ENCODE peak calls at places on chromosomes 13 and 19, in five cellular contexts. H is psoas muscle, F is left colon, A is nucleus accumbens, C is left ventricle myocardium superior. I is an unnamed sample.

GRCh38 chr19:31534786-31535185 is 185.6 kb upstream of the TSHZ3 start:
- DNase-seq in A (no peak), H (no peak), F (no peak), C (no peak), I (no peak)

GRCh38 chr13:105370011-105370645 is 1165.3 kb downstream of the EFNB2 start:
- DNase-seq in F (no peak), C (no peak), H (no peak), A (no peak), I (no peak)

GRCh38 chr13:43132228-43132627 is 108.8 kb downstream of the DNAJC15 start:
- DNase-seq in C (no peak), F (peak; percentile 24), A (no peak), H (no peak), I (no peak)

GRCh38 chr13:76668716-76669115 is 217.5 kb downstream of the KCTD12 start:
- DNase-seq in H (no peak), C (no peak), F (no peak), A (no peak), I (no peak)

GRCh38 chr13:66895780-66896179 is 334.4 kb downstream of the PCDH9 start:
- DNase-seq in F (no peak), A (no peak), C (no peak), H (no peak), I (no peak)

GRCh38 chr13:27917121-27917947 is 2.5 kb upstream of the PDX1 start:
- DNase-seq in A (no peak), C (no peak), H (no peak), F (no peak), I (no peak)

GRCh38 chr19:18634612-18635290 is 2.1 kb upstream of the KLHL26 start:
- DNase-seq in C (no peak), F (peak; percentile 45), H (no peak), A (no peak), I (no peak)

GRCh38 chr13:32472194-32472621 is 44.3 kb upstream of the N4BP2L1 start:
- DNase-seq in F (no peak), A (no peak), C (no peak), H (no peak), I (no peak)

GRCh38 chr13:48656621-48657020 is 2.9 kb downstream of the CYSLTR2 start:
- DNase-seq in F (no peak), C (no peak), H (no peak), A (no peak), I (no peak)

GRCh38 chr13:95540848-95541247 is 11.7 kb upstream of the CLDN10 start:
- DNase-seq in H (peak; percentile 80), A (peak; percentile 9), F (no peak), C (peak; percentile 78), I (peak; percentile 54)

GRCh38 chr13:22596157-22596863 is 584.5 kb upstream of the SGCG start:
- DNase-seq in A (no peak), F (no peak), C (no peak), H (no peak), I (no peak)

GRCh38 chr19:40303765-40304164 is 18.6 kb upstream of the AKT2 start:
- DNase-seq in A (no peak), C (no peak), H (no peak), F (no peak), I (no peak)

GRCh38 chr19:17510220-17510993 is 1.0 kb upstream of the PGLS start:
- DNase-seq in F (no peak), H (no peak), A (no peak), C (no peak), I (no peak)

GRCh38 chr13:94154362-94154761 is 325.1 kb downstream of the DCT start:
- DNase-seq in C (no peak), F (no peak), A (peak; percentile 17), H (peak; percentile 47), I (no peak)

GRCh38 chr13:113151745-113152707 is 6.4 kb upstream of the PROZ start:
- DNase-seq in A (no peak), F (no peak), H (peak; percentile 64), C (no peak), I (peak; percentile 48)

GRCh38 chr13:80599765-80600164 is 258.8 kb upstream of the SPRY2 start:
- DNase-seq in C (no peak), H (no peak), F (no peak), A (no peak), I (no peak)

GRCh38 chr13:76944457-76944856 is 3.9 kb upstream of the ACOD1 start:
- DNase-seq in F (no peak), H (no peak), C (no peak), A (no peak), I (no peak)

GRCh38 chr13:29763426-29764180 is 86.8 kb downstream of the UBL3 start:
- DNase-seq in H (no peak), C (no peak), A (no peak), F (peak; percentile 29), I (no peak)